ENCODE peak calls at places on chromosomes 6 and 20, in seven cellular contexts. One of them, this sample, is unnamed.

GRCh38 chr6:3320238-3320637 is 61.5 kb downstream of the PSMG4 start:
- DNase-seq in RWPE1: no peak
- DNase-seq in ovary: no peak
- DNase-seq in aorta: no peak
- DNase-seq in astrocyte of the cerebellum: no peak
- DNase-seq in uterus: peak
- DNase-seq in mesendoderm: no peak
- DNase-seq in this sample: no peak

GRCh38 chr6:102488729-102489128 is 1095.2 kb downstream of the GRIK2 start:
- DNase-seq in mesendoderm: no peak
- DNase-seq in ovary: no peak
- DNase-seq in aorta: no peak
- DNase-seq in astrocyte of the cerebellum: peak
- DNase-seq in uterus: no peak
- DNase-seq in RWPE1: peak
- DNase-seq in this sample: no peak

GRCh38 chr6:140809694-140810101 is 1323.0 kb upstream of the GJE1 start:
- DNase-seq in aorta: no peak
- DNase-seq in uterus: no peak
- DNase-seq in ovary: no peak
- DNase-seq in mesendoderm: no peak
- DNase-seq in astrocyte of the cerebellum: no peak
- DNase-seq in RWPE1: no peak
- DNase-seq in this sample: no peak

GRCh38 chr6:431986-432385 is 40.4 kb downstream of the IRF4 start:
- DNase-seq in aorta: no peak
- DNase-seq in RWPE1: no peak
- DNase-seq in uterus: no peak
- DNase-seq in mesendoderm: no peak
- DNase-seq in astrocyte of the cerebellum: no peak
- DNase-seq in ovary: no peak
- DNase-seq in this sample: no peak

GRCh38 chr6:170446841-170447560 is 106.1 kb downstream of the PSMB1 start:
- DNase-seq in mesendoderm: no peak
- DNase-seq in RWPE1: no peak
- DNase-seq in astrocyte of the cerebellum: no peak
- DNase-seq in aorta: no peak
- DNase-seq in uterus: no peak
- DNase-seq in ovary: no peak
- DNase-seq in this sample: peak

GRCh38 chr6:20708367-20709124 is 174.3 kb downstream of the CDKAL1 start:
- DNase-seq in uterus: no peak
- DNase-seq in astrocyte of the cerebellum: peak
- DNase-seq in RWPE1: no peak
- DNase-seq in aorta: no peak
- DNase-seq in mesendoderm: peak
- DNase-seq in ovary: no peak
- DNase-seq in this sample: no peak

GRCh38 chr6:48990746-48991145 is 472.3 kb downstream of the MMUT start:
- DNase-seq in ovary: no peak
- DNase-seq in aorta: no peak
- DNase-seq in mesendoderm: no peak
- DNase-seq in uterus: no peak
- DNase-seq in RWPE1: no peak
- DNase-seq in astrocyte of the cerebellum: no peak
- DNase-seq in this sample: no peak

GRCh38 chr6:32432050-32432450 is 7.6 kb upstream of the HLA-DRA start:
- DNase-seq in ovary: no peak
- DNase-seq in astrocyte of the cerebellum: peak
- DNase-seq in uterus: no peak
- DNase-seq in mesendoderm: peak
- DNase-seq in RWPE1: peak
- DNase-seq in aorta: no peak
- DNase-seq in this sample: no peak

GRCh38 chr20:1777476-1777820 is 117.8 kb upstream of the SIRPA start:
- DNase-seq in uterus: no peak
- DNase-seq in ovary: no peak
- DNase-seq in aorta: no peak
- DNase-seq in astrocyte of the cerebellum: no peak
- DNase-seq in mesendoderm: no peak
- DNase-seq in RWPE1: no peak
- DNase-seq in this sample: no peak

GRCh38 chr6:26020291-26020982 is 57.8 kb downstream of the TRIM38 start:
- DNase-seq in ovary: peak
- DNase-seq in mesendoderm: peak
- DNase-seq in RWPE1: peak
- DNase-seq in astrocyte of the cerebellum: peak
- DNase-seq in uterus: peak
- DNase-seq in aorta: peak
- DNase-seq in this sample: peak

GRCh38 chr6:38493929-38494547 is 145.7 kb downstream of the BTBD9 start:
- DNase-seq in aorta: peak
- DNase-seq in uterus: peak
- DNase-seq in mesendoderm: peak
- DNase-seq in ovary: peak
- DNase-seq in astrocyte of the cerebellum: peak
- DNase-seq in RWPE1: peak
- DNase-seq in this sample: peak

This sample was measured in testis.